ENCODE peak calls at places on chromosome 19, in nine cellular contexts. T is H54; U is M059J; V is T follicular helper cell; N is activated naive CD4-positive, alpha-beta T cell treated with Interleukin-2 at 50 U/mL for 16 hours; G is SJSA1; S is aorta; O is ELR; W is AG08395. E is an unnamed sample.
A peak's percentile ranks its signal among the peaks of the same experiment; 100 is the strongest.

GRCh38 chr19:45878043-45878794 is 7.7 kb downstream of the IRF2BP1 start:
- DNase-seq in T (no peak), N (no peak), O (no peak), S (no peak), G (no peak), V (no peak), W (no peak), U (no peak), E (no peak)

GRCh38 chr19:31338069-31338767 is 11.0 kb downstream of the TSHZ3 start:
- DNase-seq in S (peak; percentile 73), G (peak; percentile 66), T (no peak), O (peak; percentile 58), N (no peak), U (peak; percentile 12), W (peak; percentile 52), V (no peak), E (no peak)

GRCh38 chr19:1116726-1117581 is 13.2 kb downstream of the GPX4 start:
- DNase-seq in W (no peak), O (no peak), S (no peak), T (no peak), U (no peak), V (no peak), N (no peak), G (no peak), E (no peak)

GRCh38 chr19:682678-683320 is 6.6 kb downstream of the FSTL3 start:
- DNase-seq in V (no peak), W (no peak), N (no peak), S (no peak), T (no peak), G (no peak), O (no peak), U (no peak), E (no peak)

GRCh38 chr19:17526922-17527321 is 15.5 kb downstream of the PGLS start:
- DNase-seq in V (no peak), U (no peak), N (no peak), W (no peak), S (no peak), O (no peak), G (no peak), T (no peak), E (no peak)

GRCh38 chr19:1379961-1380489 is 3.7 kb upstream of the NDUFS7 start:
- DNase-seq in G (peak; percentile 47), N (no peak), W (no peak), U (no peak), O (no peak), T (no peak), S (no peak), V (no peak), E (no peak)

GRCh38 chr19:5025027-5025426 is 56.1 kb downstream of the KDM4B start:
- DNase-seq in U (no peak), V (no peak), S (no peak), N (no peak), G (no peak), T (no peak), O (no peak), W (no peak), E (no peak)

GRCh38 chr19:50803633-50804419 is 13.6 kb downstream of the ACP4 start:
- DNase-seq in T (no peak), U (no peak), V (no peak), O (peak; percentile 40), W (no peak), N (peak; percentile 56), G (no peak), S (no peak), E (no peak)

GRCh38 chr19:50952890-50953289 is at the start of gene KLK5:
- DNase-seq in S (no peak), W (no peak), O (no peak), V (no peak), U (peak; percentile 28), N (no peak), G (no peak), T (peak; percentile 37), E (no peak)

GRCh38 chr19:57280913-57281425 is 684 bp downstream of the ZNF460 start:
- DNase-seq in U (peak; percentile 34), N (peak; percentile 6), G (no peak), W (no peak), S (no peak), O (peak; percentile 37), V (no peak), T (no peak), E (peak; percentile 24)

GRCh38 chr19:40059624-40060023 is 3.6 kb upstream of the ZNF780B start:
- DNase-seq in O (no peak), U (no peak), W (no peak), G (no peak), T (no peak), V (no peak), N (no peak), S (no peak), E (no peak)

GRCh38 chr19:33468361-33469170 is 53.0 kb downstream of the PEPD start:
- DNase-seq in U (no peak), T (peak; percentile 56), V (no peak), N (no peak), S (no peak), G (peak; percentile 41), W (peak; percentile 48), O (no peak), E (no peak)

GRCh38 chr19:50794778-50795664 is 4.8 kb downstream of the ACP4 start:
- DNase-seq in W (no peak), T (no peak), V (no peak), U (peak; percentile 51), G (no peak), N (no peak), O (peak; percentile 59), S (no peak), E (no peak)

GRCh38 chr19:1066748-1067340 is at the start of gene ARHGAP45:
- DNase-seq in S (peak; percentile 74), O (no peak), G (no peak), N (peak; percentile 81), W (no peak), U (peak; percentile 44), V (peak; percentile 76), T (no peak), E (peak; percentile 88)

GRCh38 chr19:38721977-38722773 is 22.1 kb downstream of the CAPN12 start:
- DNase-seq in U (no peak), G (no peak), O (no peak), W (no peak), V (no peak), T (no peak), N (no peak), S (no peak), E (no peak)

GRCh38 chr19:4732680-4733114 is 9.1 kb upstream of the DPP9 start:
- DNase-seq in T (peak; percentile 65), N (peak; percentile 53), O (peak; percentile 75), G (peak; percentile 62), U (peak; percentile 69), W (peak; percentile 81), V (peak; percentile 37), S (no peak), E (peak; percentile 58)

GRCh38 chr19:4567584-4568071 is 8.1 kb upstream of the SEMA6B start:
- DNase-seq in T (no peak), S (no peak), N (peak; percentile 61), G (peak; percentile 74), U (peak; percentile 41), V (peak; percentile 44), W (peak; percentile 62), O (peak; percentile 59), E (peak; percentile 67)

GRCh38 chr19:2332341-2333026 is 4.0 kb downstream of the SPPL2B start:
- DNase-seq in T (no peak), N (no peak), G (no peak), S (no peak), O (no peak), W (peak; percentile 61), U (no peak), V (peak; percentile 9), E (peak; percentile 47)

GRCh38 chr19:12838893-12839656 is 760 bp downstream of the MAST1 start:
- DNase-seq in W (no peak), V (no peak), S (no peak), U (no peak), O (no peak), G (no peak), N (peak; percentile 27), T (no peak), E (peak; percentile 39)

GRCh38 chr19:49196527-49197240 is 39.1 kb downstream of the TRPM4 start:
- DNase-seq in W (no peak), N (no peak), U (no peak), O (no peak), T (no peak), S (peak; percentile 57), G (no peak), V (no peak), E (no peak)

GRCh38 chr19:29075149-29075548 is 137.8 kb downstream of the UQCRFS1 start:
- DNase-seq in N (no peak), W (no peak), G (no peak), O (no peak), S (no peak), U (no peak), T (no peak), V (no peak), E (no peak)

GRCh38 chr19:27966390-27966816 is 1246.5 kb downstream of the UQCRFS1 start:
- DNase-seq in V (no peak), U (no peak), W (peak; percentile 25), G (no peak), S (no peak), T (no peak), O (peak; percentile 15), N (no peak), E (no peak)

GRCh38 chr19:18000981-18001836 is 6.8 kb upstream of the ARRDC2 start:
- DNase-seq in G (peak; percentile 92), T (peak; percentile 94), W (peak; percentile 95), O (peak; percentile 89), U (peak; percentile 84), N (peak; percentile 91), S (peak; percentile 97), V (peak; percentile 90), E (peak; percentile 94)

GRCh38 chr19:5141278-5141925 is 172.5 kb downstream of the KDM4B start:
- DNase-seq in W (no peak), O (peak; percentile 56), G (no peak), N (no peak), T (no peak), V (no peak), U (no peak), S (peak; percentile 41), E (no peak)

GRCh38 chr19:49057636-49058234 is at the start of gene CGB7:
- DNase-seq in G (peak; percentile 75), U (peak; percentile 82), S (peak; percentile 82), T (peak; percentile 70), W (peak; percentile 88), N (peak; percentile 47), O (peak; percentile 88), V (no peak), E (peak; percentile 46)

GRCh38 chr19:38685666-38686529 is 38.4 kb downstream of the ACTN4 start:
- DNase-seq in U (peak; percentile 81), G (no peak), V (no peak), N (no peak), S (no peak), O (peak; percentile 65), W (no peak), T (no peak), E (peak; percentile 42)

GRCh38 chr19:50890422-50891252 is 17.4 kb downstream of the KLK2 start:
- DNase-seq in T (peak; percentile 45), N (no peak), W (no peak), G (no peak), O (peak; percentile 45), U (peak; percentile 68), S (no peak), V (no peak), E (no peak)

GRCh38 chr19:35248310-35249145 is at the start of gene LSR:
- DNase-seq in G (peak; percentile 36), N (peak; percentile 78), T (no peak), O (no peak), V (peak; percentile 54), S (peak; percentile 78), U (no peak), W (no peak), E (peak; percentile 64)

GRCh38 chr19:18205180-18205915 is 1.5 kb upstream of the RAB3A start:
- DNase-seq in N (peak; percentile 67), G (peak; percentile 77), O (peak; percentile 83), W (peak; percentile 69), T (peak; percentile 61), V (peak; percentile 34), U (peak; percentile 72), S (peak; percentile 89), E (peak; percentile 64)

GRCh38 chr19:570315-570714 is 2.1 kb upstream of the BSG start:
- DNase-seq in T (no peak), O (no peak), G (no peak), N (no peak), U (no peak), V (no peak), W (no peak), S (no peak), E (no peak)

GRCh38 chr19:50875795-50876422 is 2.7 kb downstream of the KLK2 start:
- DNase-seq in N (no peak), U (no peak), V (no peak), G (no peak), O (no peak), S (no peak), T (no peak), W (no peak), E (no peak)

E was measured in activated CD4-positive, alpha-beta memory T cell treated with anti-CD3 and anti-CD28 coated beads, Interleukin-2, amount 10 ng/mL, durations not matched to agents 7 days and 5 days.